ENCODE peak calls at places on chromosomes 1 and 21, in six cellular contexts. One of them, this sample, is unnamed.
A peak's percentile ranks its signal among the peaks of the same experiment; 100 is the strongest.

GRCh38 chr1:216866714-216867113 is 143.5 kb upstream of the ESRRG start:
- DNase-seq in A549: no peak
- DNase-seq in neural progenitor cell: no peak
- DNase-seq in DND-41: no peak
- DNase-seq in left ventricle myocardium inferior: no peak
- DNase-seq in tibial artery: no peak
- DNase-seq in this sample: no peak

GRCh38 chr1:209208648-209209047 is 374.9 kb upstream of the CAMK1G start:
- DNase-seq in A549: no peak
- DNase-seq in neural progenitor cell: no peak
- DNase-seq in DND-41: no peak
- DNase-seq in left ventricle myocardium inferior: no peak
- DNase-seq in tibial artery: no peak
- DNase-seq in this sample: no peak

GRCh38 chr1:203057831-203058673 is 27.8 kb downstream of the MYOG start:
- DNase-seq in A549: no peak
- DNase-seq in neural progenitor cell: no peak
- DNase-seq in DND-41: no peak
- DNase-seq in left ventricle myocardium inferior: no peak
- DNase-seq in tibial artery: no peak
- DNase-seq in this sample: no peak

GRCh38 chr1:186757851-186758250 is 70.9 kb upstream of the PLA2G4A start:
- DNase-seq in A549: no peak
- DNase-seq in neural progenitor cell: no peak
- DNase-seq in DND-41: no peak
- DNase-seq in left ventricle myocardium inferior: no peak
- DNase-seq in tibial artery: no peak
- DNase-seq in this sample: no peak

GRCh38 chr1:30447701-30448100 is 275.7 kb downstream of the MATN1 start:
- DNase-seq in A549: no peak
- DNase-seq in neural progenitor cell: no peak
- DNase-seq in DND-41: no peak
- DNase-seq in left ventricle myocardium inferior: no peak
- DNase-seq in tibial artery: peak; percentile 21
- DNase-seq in this sample: no peak

GRCh38 chr21:43590220-43590619 is 69.1 kb downstream of the HSF2BP start:
- DNase-seq in A549: no peak
- DNase-seq in neural progenitor cell: no peak
- DNase-seq in DND-41: no peak
- DNase-seq in left ventricle myocardium inferior: no peak
- DNase-seq in tibial artery: no peak
- DNase-seq in this sample: no peak

GRCh38 chr1:32915766-32916455 is 14.7 kb upstream of the TMEM54 start:
- DNase-seq in A549: no peak
- DNase-seq in neural progenitor cell: no peak
- DNase-seq in DND-41: no peak
- DNase-seq in left ventricle myocardium inferior: no peak
- DNase-seq in tibial artery: no peak
- DNase-seq in this sample: no peak

GRCh38 chr1:46555826-46556619 is 4.6 kb upstream of the KNCN start:
- DNase-seq in A549: no peak
- DNase-seq in neural progenitor cell: no peak
- DNase-seq in DND-41: no peak
- DNase-seq in left ventricle myocardium inferior: no peak
- DNase-seq in tibial artery: no peak
- DNase-seq in this sample: no peak

GRCh38 chr1:109239580-109240068 is 9.7 kb upstream of the CELSR2 start:
- DNase-seq in A549: peak; percentile 53
- DNase-seq in neural progenitor cell: peak; percentile 78
- DNase-seq in DND-41: peak; percentile 48
- DNase-seq in left ventricle myocardium inferior: no peak
- DNase-seq in tibial artery: no peak
- DNase-seq in this sample: peak; percentile 34
- H3K27ac ChIP-seq in A549: no peak overlapping the region
- H3K27ac ChIP-seq in neural progenitor cell: peak overlapping the region; percentile 6
- H3K27ac ChIP-seq in DND-41: no peak overlapping the region
- H3K27ac ChIP-seq in left ventricle myocardium inferior: peak overlapping the region; percentile 66
- H3K27ac ChIP-seq in tibial artery: no peak overlapping the region
- H3K27ac ChIP-seq in this sample: no peak overlapping the region

DNA sequence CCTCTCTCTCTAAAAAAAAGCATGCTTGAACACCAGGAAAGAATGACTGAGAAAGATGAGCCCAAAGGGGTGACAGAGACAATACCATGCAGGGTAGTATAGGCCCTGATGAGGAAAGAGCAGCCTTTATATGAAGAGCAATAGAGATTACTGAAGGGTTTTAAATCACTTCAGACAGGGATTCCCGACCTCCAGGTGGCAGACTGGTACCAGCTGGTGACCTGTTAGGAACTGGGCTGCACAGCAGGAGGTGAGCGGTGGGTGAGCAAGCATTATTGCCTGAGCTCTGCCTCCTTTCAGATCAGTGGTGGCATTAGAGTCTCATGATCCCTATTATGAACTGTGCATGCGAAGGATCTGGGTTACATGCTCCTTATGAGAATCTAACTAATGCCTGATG is 30.8 kb upstream of the GTF2B start:
- DNase-seq in A549: no peak
- DNase-seq in neural progenitor cell: peak; percentile 19
- DNase-seq in DND-41: no peak
- DNase-seq in left ventricle myocardium inferior: no peak
- DNase-seq in tibial artery: no peak
- DNase-seq in this sample: no peak
- H3K9me3 ChIP-seq in A549: peaks cover 12% of the 10 kb centered on the region
- H3K9me3 ChIP-seq in neural progenitor cell: peaks cover 6% of the 10 kb centered on the region
- H3K9me3 ChIP-seq in DND-41: peaks cover 26% of the 10 kb centered on the region
- H3K9me3 ChIP-seq in left ventricle myocardium inferior: peaks cover 15% of the 10 kb centered on the region
- H3K9me3 ChIP-seq in tibial artery: peaks cover 7% of the 10 kb centered on the region
- H3K9me3 ChIP-seq in this sample: peaks cover 21% of the 10 kb centered on the region

GRCh38 chr1:109823543-109824348 is 60.0 kb upstream of the EPS8L3 start:
- DNase-seq in A549: peak; percentile 38
- DNase-seq in neural progenitor cell: no peak
- DNase-seq in DND-41: no peak
- DNase-seq in left ventricle myocardium inferior: peak; percentile 49
- DNase-seq in tibial artery: peak; percentile 92
- DNase-seq in this sample: no peak
- H3K27ac ChIP-seq in A549: peak overlapping the region; percentile 98
- H3K27ac ChIP-seq in neural progenitor cell: no peak overlapping the region
- H3K27ac ChIP-seq in DND-41: no peak overlapping the region
- H3K27ac ChIP-seq in left ventricle myocardium inferior: peak overlapping the region; percentile 27
- H3K27ac ChIP-seq in tibial artery: peak overlapping the region; percentile 89
- H3K27ac ChIP-seq in this sample: no peak overlapping the region

GRCh38 chr21:44656868-44657267 is 864 bp upstream of the KRTAP12-3 start:
- DNase-seq in A549: no peak
- DNase-seq in neural progenitor cell: no peak
- DNase-seq in DND-41: no peak
- DNase-seq in left ventricle myocardium inferior: no peak
- DNase-seq in tibial artery: no peak
- DNase-seq in this sample: no peak
- H3K9me3 ChIP-seq in A549: no peaks in the 10 kb centered on the region
- H3K9me3 ChIP-seq in neural progenitor cell: no peaks in the 10 kb centered on the region
- H3K9me3 ChIP-seq in DND-41: peaks cover 4% of the 10 kb centered on the region
- H3K9me3 ChIP-seq in left ventricle myocardium inferior: peaks cover 12% of the 10 kb centered on the region
- H3K9me3 ChIP-seq in tibial artery: no peaks in the 10 kb centered on the region
- H3K9me3 ChIP-seq in this sample: peaks cover 14% of the 10 kb centered on the region

This sample was measured in CD4-positive, alpha-beta T cell.